ENCODE peak calls at places on chromosomes 6 and 20, in seven cellular contexts. A, G, C, Y, V, K and W are unnamed samples.

GRCh38 chr20:22686097-22686496 is 101.7 kb upstream of the FOXA2 start:
- DNase-seq in A (peak; percentile 51), G (peak; percentile 56), C (no peak), Y (peak; percentile 52), V (no peak), K (no peak), W (peak; percentile 10)

GRCh38 chr6:110900028-110900598 is 25.5 kb downstream of the AMD1 start:
- DNase-seq in A (no peak), G (no peak), C (no peak), Y (no peak), V (no peak), K (no peak), W (no peak)

GRCh38 chr6:10659697-10660348 is 34.6 kb downstream of the C6orf52 start:
- DNase-seq in A (no peak), G (peak; percentile 18), C (no peak), Y (peak; percentile 9), V (no peak), K (no peak), W (no peak)

GRCh38 chr6:32046450-32047083 is 8.4 kb downstream of the CYP21A2 start:
- DNase-seq in A (peak; percentile 38), G (peak; percentile 46), C (no peak), Y (peak; percentile 23), V (no peak), K (no peak), W (no peak)

GRCh38 chr6:129929433-129929832 is 68.3 kb upstream of the TMEM244 start:
- DNase-seq in A (no peak), G (no peak), C (no peak), Y (no peak), V (no peak), K (no peak), W (no peak)

GRCh38 chr6:127403636-127404035 is 55.6 kb downstream of the KIAA0408 start:
- DNase-seq in A (no peak), G (no peak), C (no peak), Y (no peak), V (no peak), K (no peak), W (no peak)

GRCh38 chr6:119602215-119603178 is 252.9 kb upstream of the MAN1A1 start:
- DNase-seq in A (no peak), G (no peak), C (no peak), Y (no peak), V (no peak), K (no peak), W (no peak)

GRCh38 chr6:146244630-146245143 is 215.8 kb downstream of the GRM1 start:
- DNase-seq in A (no peak), G (no peak), C (no peak), Y (no peak), V (no peak), K (no peak), W (no peak)

GRCh38 chr6:158825951-158826306 is 6.8 kb upstream of the EZR start:
- DNase-seq in A (no peak), G (no peak), C (no peak), Y (no peak), V (no peak), K (no peak), W (no peak)

GRCh38 chr6:16060039-16060438 is 68.8 kb upstream of the MYLIP start:
- DNase-seq in A (no peak), G (no peak), C (no peak), Y (no peak), V (no peak), K (peak; percentile 2), W (no peak)

GRCh38 chr6:7085911-7086310 is 21.9 kb upstream of the RREB1 start:
- DNase-seq in A (no peak), G (peak; percentile 86), C (no peak), Y (peak; percentile 51), V (no peak), K (no peak), W (no peak)

GRCh38 chr6:154167163-154167562 is 128.1 kb downstream of the OPRM1 start:
- DNase-seq in A (no peak), G (no peak), C (no peak), Y (no peak), V (no peak), K (no peak), W (no peak)

GRCh38 chr20:44909872-44910689 is at the start of gene PABPC1L:
- DNase-seq in A (peak; percentile 77), G (peak; percentile 69), C (peak; percentile 52), Y (peak; percentile 84), V (peak; percentile 75), K (peak; percentile 90), W (peak; percentile 33)

GRCh38 chr20:59560588-59561227 is 43.6 kb upstream of the PHACTR3 start:
- DNase-seq in A (peak; percentile 56), G (no peak), C (no peak), Y (no peak), V (no peak), K (peak; percentile 20), W (no peak)